ENCODE peak calls at places on chromosomes 16 and 17, in ten cellular contexts. One of them, this sample, is unnamed.

GRCh38 chr17:57407287-57408063 is 151.2 kb downstream of the MSI2 start:
- DNase-seq in activated naive CD8-positive, alpha-beta T cell treated with anti-CD3 and anti-CD28 coated beads for 36 hours: no peak
- DNase-seq in DMS153: peak; percentile 85
- DNase-seq in ureter: peak; percentile 59
- DNase-seq in activated CD4-positive, CD25-positive, alpha-beta regulatory T cell: no peak
- DNase-seq in GM12878: no peak
- DNase-seq in CD8-positive, alpha-beta T cell: no peak
- DNase-seq in NT2/D1: no peak
- DNase-seq in naive B cell: no peak
- DNase-seq in ascending aorta: no peak
- DNase-seq in this sample: no peak

GRCh38 chr16:59697746-59698145 is 963.6 kb upstream of the GOT2 start:
- DNase-seq in activated naive CD8-positive, alpha-beta T cell treated with anti-CD3 and anti-CD28 coated beads for 36 hours: no peak
- DNase-seq in DMS153: no peak
- DNase-seq in ureter: no peak
- DNase-seq in activated CD4-positive, CD25-positive, alpha-beta regulatory T cell: no peak
- DNase-seq in GM12878: no peak
- DNase-seq in CD8-positive, alpha-beta T cell: no peak
- DNase-seq in NT2/D1: no peak
- DNase-seq in naive B cell: no peak
- DNase-seq in ascending aorta: no peak
- DNase-seq in this sample: no peak

GRCh38 chr17:72125226-72125651 is 4.4 kb downstream of the SOX9 start:
- DNase-seq in activated naive CD8-positive, alpha-beta T cell treated with anti-CD3 and anti-CD28 coated beads for 36 hours: no peak
- DNase-seq in DMS153: no peak
- DNase-seq in ureter: no peak
- DNase-seq in activated CD4-positive, CD25-positive, alpha-beta regulatory T cell: no peak
- DNase-seq in GM12878: no peak
- DNase-seq in CD8-positive, alpha-beta T cell: no peak
- DNase-seq in NT2/D1: no peak
- DNase-seq in naive B cell: no peak
- DNase-seq in ascending aorta: no peak
- DNase-seq in this sample: no peak

GRCh38 chr17:76272541-76273434 is 7.6 kb downstream of the UBALD2 start:
- DNase-seq in activated naive CD8-positive, alpha-beta T cell treated with anti-CD3 and anti-CD28 coated beads for 36 hours: peak; percentile 86
- DNase-seq in DMS153: no peak
- DNase-seq in ureter: no peak
- DNase-seq in activated CD4-positive, CD25-positive, alpha-beta regulatory T cell: peak; percentile 55
- DNase-seq in GM12878: no peak
- DNase-seq in CD8-positive, alpha-beta T cell: no peak
- DNase-seq in NT2/D1: no peak
- DNase-seq in naive B cell: peak; percentile 75
- DNase-seq in ascending aorta: no peak
- DNase-seq in this sample: no peak

GRCh38 chr16:82995927-82996441 is 369.2 kb downstream of the CDH13 start:
- DNase-seq in activated naive CD8-positive, alpha-beta T cell treated with anti-CD3 and anti-CD28 coated beads for 36 hours: no peak
- DNase-seq in DMS153: peak; percentile 90
- DNase-seq in ureter: no peak
- DNase-seq in activated CD4-positive, CD25-positive, alpha-beta regulatory T cell: no peak
- DNase-seq in GM12878: no peak
- DNase-seq in CD8-positive, alpha-beta T cell: no peak
- DNase-seq in NT2/D1: no peak
- DNase-seq in naive B cell: no peak
- DNase-seq in ascending aorta: no peak
- DNase-seq in this sample: no peak

GRCh38 chr17:81500026-81500425 is 12.6 kb downstream of the ACTG1 start:
- DNase-seq in activated naive CD8-positive, alpha-beta T cell treated with anti-CD3 and anti-CD28 coated beads for 36 hours: no peak
- DNase-seq in DMS153: no peak
- DNase-seq in ureter: no peak
- DNase-seq in activated CD4-positive, CD25-positive, alpha-beta regulatory T cell: no peak
- DNase-seq in GM12878: no peak
- DNase-seq in CD8-positive, alpha-beta T cell: no peak
- DNase-seq in NT2/D1: no peak
- DNase-seq in naive B cell: no peak
- DNase-seq in ascending aorta: no peak
- DNase-seq in this sample: no peak

GRCh38 chr17:78138204-78139060 is 7.8 kb upstream of the C17orf99 start:
- DNase-seq in activated naive CD8-positive, alpha-beta T cell treated with anti-CD3 and anti-CD28 coated beads for 36 hours: no peak
- DNase-seq in DMS153: no peak
- DNase-seq in ureter: no peak
- DNase-seq in activated CD4-positive, CD25-positive, alpha-beta regulatory T cell: no peak
- DNase-seq in GM12878: no peak
- DNase-seq in CD8-positive, alpha-beta T cell: no peak
- DNase-seq in NT2/D1: no peak
- DNase-seq in naive B cell: no peak
- DNase-seq in ascending aorta: no peak
- DNase-seq in this sample: no peak

GRCh38 chr17:2701161-2701995 is 10.2 kb downstream of the CLUH start:
- DNase-seq in activated naive CD8-positive, alpha-beta T cell treated with anti-CD3 and anti-CD28 coated beads for 36 hours: no peak
- DNase-seq in DMS153: no peak
- DNase-seq in ureter: no peak
- DNase-seq in activated CD4-positive, CD25-positive, alpha-beta regulatory T cell: no peak
- DNase-seq in GM12878: no peak
- DNase-seq in CD8-positive, alpha-beta T cell: no peak
- DNase-seq in NT2/D1: no peak
- DNase-seq in naive B cell: no peak
- DNase-seq in ascending aorta: no peak
- DNase-seq in this sample: no peak

GRCh38 chr17:7081341-7082062 is 1.5 kb upstream of the CLEC10A start:
- DNase-seq in activated naive CD8-positive, alpha-beta T cell treated with anti-CD3 and anti-CD28 coated beads for 36 hours: peak; percentile 7
- DNase-seq in DMS153: no peak
- DNase-seq in ureter: no peak
- DNase-seq in activated CD4-positive, CD25-positive, alpha-beta regulatory T cell: no peak
- DNase-seq in GM12878: no peak
- DNase-seq in CD8-positive, alpha-beta T cell: peak; percentile 8
- DNase-seq in NT2/D1: no peak
- DNase-seq in naive B cell: peak; percentile 17
- DNase-seq in ascending aorta: no peak
- DNase-seq in this sample: no peak

GRCh38 chr16:11052080-11052808 is 107.9 kb downstream of the CLEC16A start:
- DNase-seq in activated naive CD8-positive, alpha-beta T cell treated with anti-CD3 and anti-CD28 coated beads for 36 hours: peak; percentile 79
- DNase-seq in DMS153: no peak
- DNase-seq in ureter: no peak
- DNase-seq in activated CD4-positive, CD25-positive, alpha-beta regulatory T cell: peak; percentile 57
- DNase-seq in GM12878: peak; percentile 61
- DNase-seq in CD8-positive, alpha-beta T cell: peak; percentile 17
- DNase-seq in NT2/D1: no peak
- DNase-seq in naive B cell: peak; percentile 19
- DNase-seq in ascending aorta: no peak
- DNase-seq in this sample: peak; percentile 34

GRCh38 chr16:2148714-2149629 is 547 bp downstream of the RAB26 start:
- DNase-seq in activated naive CD8-positive, alpha-beta T cell treated with anti-CD3 and anti-CD28 coated beads for 36 hours: peak; percentile 60
- DNase-seq in DMS153: no peak
- DNase-seq in ureter: no peak
- DNase-seq in activated CD4-positive, CD25-positive, alpha-beta regulatory T cell: no peak
- DNase-seq in GM12878: no peak
- DNase-seq in CD8-positive, alpha-beta T cell: no peak
- DNase-seq in NT2/D1: no peak
- DNase-seq in naive B cell: no peak
- DNase-seq in ascending aorta: no peak
- DNase-seq in this sample: peak; percentile 39

GRCh38 chr17:12040478-12040877 is 19.8 kb downstream of the MAP2K4 start:
- DNase-seq in activated naive CD8-positive, alpha-beta T cell treated with anti-CD3 and anti-CD28 coated beads for 36 hours: no peak
- DNase-seq in DMS153: no peak
- DNase-seq in ureter: no peak
- DNase-seq in activated CD4-positive, CD25-positive, alpha-beta regulatory T cell: no peak
- DNase-seq in GM12878: no peak
- DNase-seq in CD8-positive, alpha-beta T cell: no peak
- DNase-seq in NT2/D1: no peak
- DNase-seq in naive B cell: no peak
- DNase-seq in ascending aorta: no peak
- DNase-seq in this sample: no peak

GRCh38 chr16:50711862-50712567 is 18.6 kb downstream of the NOD2 start:
- DNase-seq in activated naive CD8-positive, alpha-beta T cell treated with anti-CD3 and anti-CD28 coated beads for 36 hours: no peak
- DNase-seq in DMS153: no peak
- DNase-seq in ureter: no peak
- DNase-seq in activated CD4-positive, CD25-positive, alpha-beta regulatory T cell: no peak
- DNase-seq in GM12878: no peak
- DNase-seq in CD8-positive, alpha-beta T cell: no peak
- DNase-seq in NT2/D1: no peak
- DNase-seq in naive B cell: no peak
- DNase-seq in ascending aorta: no peak
- DNase-seq in this sample: no peak

GRCh38 chr16:68492501-68493411 is 44.4 kb upstream of the SMPD3 start:
- DNase-seq in activated naive CD8-positive, alpha-beta T cell treated with anti-CD3 and anti-CD28 coated beads for 36 hours: no peak
- DNase-seq in DMS153: no peak
- DNase-seq in ureter: no peak
- DNase-seq in activated CD4-positive, CD25-positive, alpha-beta regulatory T cell: no peak
- DNase-seq in GM12878: no peak
- DNase-seq in CD8-positive, alpha-beta T cell: no peak
- DNase-seq in NT2/D1: no peak
- DNase-seq in naive B cell: no peak
- DNase-seq in ascending aorta: no peak
- DNase-seq in this sample: no peak

GRCh38 chr17:57048096-57048495 is 37.0 kb upstream of the AKAP1 start:
- DNase-seq in activated naive CD8-positive, alpha-beta T cell treated with anti-CD3 and anti-CD28 coated beads for 36 hours: no peak
- DNase-seq in DMS153: no peak
- DNase-seq in ureter: no peak
- DNase-seq in activated CD4-positive, CD25-positive, alpha-beta regulatory T cell: no peak
- DNase-seq in GM12878: no peak
- DNase-seq in CD8-positive, alpha-beta T cell: no peak
- DNase-seq in NT2/D1: no peak
- DNase-seq in naive B cell: no peak
- DNase-seq in ascending aorta: no peak
- DNase-seq in this sample: no peak

GRCh38 chr16:29313559-29313887 is 93.0 kb downstream of the NPIPB11 start:
- DNase-seq in activated naive CD8-positive, alpha-beta T cell treated with anti-CD3 and anti-CD28 coated beads for 36 hours: no peak
- DNase-seq in DMS153: no peak
- DNase-seq in ureter: no peak
- DNase-seq in activated CD4-positive, CD25-positive, alpha-beta regulatory T cell: no peak
- DNase-seq in GM12878: no peak
- DNase-seq in CD8-positive, alpha-beta T cell: no peak
- DNase-seq in NT2/D1: no peak
- DNase-seq in naive B cell: no peak
- DNase-seq in ascending aorta: no peak
- DNase-seq in this sample: no peak

GRCh38 chr17:4334776-4335175 is 31.7 kb downstream of the UBE2G1 start:
- DNase-seq in activated naive CD8-positive, alpha-beta T cell treated with anti-CD3 and anti-CD28 coated beads for 36 hours: no peak
- DNase-seq in DMS153: no peak
- DNase-seq in ureter: no peak
- DNase-seq in activated CD4-positive, CD25-positive, alpha-beta regulatory T cell: no peak
- DNase-seq in GM12878: no peak
- DNase-seq in CD8-positive, alpha-beta T cell: no peak
- DNase-seq in NT2/D1: no peak
- DNase-seq in naive B cell: no peak
- DNase-seq in ascending aorta: no peak
- DNase-seq in this sample: no peak

GRCh38 chr16:12340151-12340733 is 363.7 kb downstream of the SNX29 start:
- DNase-seq in activated naive CD8-positive, alpha-beta T cell treated with anti-CD3 and anti-CD28 coated beads for 36 hours: no peak
- DNase-seq in DMS153: peak; percentile 42
- DNase-seq in ureter: no peak
- DNase-seq in activated CD4-positive, CD25-positive, alpha-beta regulatory T cell: no peak
- DNase-seq in GM12878: no peak
- DNase-seq in CD8-positive, alpha-beta T cell: no peak
- DNase-seq in NT2/D1: no peak
- DNase-seq in naive B cell: no peak
- DNase-seq in ascending aorta: no peak
- DNase-seq in this sample: peak; percentile 22

GRCh38 chr17:9643611-9644010 is 1.7 kb upstream of the USP43 start:
- DNase-seq in activated naive CD8-positive, alpha-beta T cell treated with anti-CD3 and anti-CD28 coated beads for 36 hours: no peak
- DNase-seq in DMS153: no peak
- DNase-seq in ureter: no peak
- DNase-seq in activated CD4-positive, CD25-positive, alpha-beta regulatory T cell: no peak
- DNase-seq in GM12878: no peak
- DNase-seq in CD8-positive, alpha-beta T cell: no peak
- DNase-seq in NT2/D1: no peak
- DNase-seq in naive B cell: no peak
- DNase-seq in ascending aorta: no peak
- DNase-seq in this sample: no peak

GRCh38 chr17:82204831-82205719 is 7.6 kb downstream of the CCDC57 start:
- DNase-seq in activated naive CD8-positive, alpha-beta T cell treated with anti-CD3 and anti-CD28 coated beads for 36 hours: peak; percentile 62
- DNase-seq in DMS153: peak; percentile 87
- DNase-seq in ureter: no peak
- DNase-seq in activated CD4-positive, CD25-positive, alpha-beta regulatory T cell: no peak
- DNase-seq in GM12878: no peak
- DNase-seq in CD8-positive, alpha-beta T cell: no peak
- DNase-seq in NT2/D1: no peak
- DNase-seq in naive B cell: no peak
- DNase-seq in ascending aorta: no peak
- DNase-seq in this sample: peak; percentile 38

GRCh38 chr16:84881702-84882521 is 62.1 kb downstream of the CRISPLD2 start:
- DNase-seq in activated naive CD8-positive, alpha-beta T cell treated with anti-CD3 and anti-CD28 coated beads for 36 hours: no peak
- DNase-seq in DMS153: no peak
- DNase-seq in ureter: no peak
- DNase-seq in activated CD4-positive, CD25-positive, alpha-beta regulatory T cell: no peak
- DNase-seq in GM12878: no peak
- DNase-seq in CD8-positive, alpha-beta T cell: no peak
- DNase-seq in NT2/D1: no peak
- DNase-seq in naive B cell: no peak
- DNase-seq in ascending aorta: no peak
- DNase-seq in this sample: no peak

GRCh38 chr17:40953876-40954275 is 12.9 kb downstream of the KRT39 start:
- DNase-seq in activated naive CD8-positive, alpha-beta T cell treated with anti-CD3 and anti-CD28 coated beads for 36 hours: no peak
- DNase-seq in DMS153: no peak
- DNase-seq in ureter: peak; percentile 48
- DNase-seq in activated CD4-positive, CD25-positive, alpha-beta regulatory T cell: no peak
- DNase-seq in GM12878: no peak
- DNase-seq in CD8-positive, alpha-beta T cell: no peak
- DNase-seq in NT2/D1: no peak
- DNase-seq in naive B cell: no peak
- DNase-seq in ascending aorta: no peak
- DNase-seq in this sample: no peak